ENCODE peak calls at places on chromosomes 5 and 9, in four cellular contexts. S is HepG2, T is SK-N-SH, L is K562. F is an unnamed sample.

GRCh38 chr9:93248373-93248772 is 64.4 kb downstream of the WNK2 start:
- DNase-seq in S (no peak), T (no peak), L (no peak), F (no peak)

GRCh38 chr9:114233806-114234205 is 78.5 kb downstream of the COL27A1 start:
- DNase-seq in S (no peak), T (no peak), L (no peak), F (no peak)

GRCh38 chr9:88075966-88076285 is 62.3 kb downstream of the SPATA31C2 start:
- DNase-seq in S (no peak), T (no peak), L (no peak), F (no peak)

GRCh38 chr5:181223729-181224389 is 778 bp downstream of the TRIM41 start:
- DNase-seq in S (no peak), T (peak; percentile 85), L (no peak), F (no peak)

GRCh38 chr9:93807166-93808013 is 147.8 kb downstream of the BARX1 start:
- DNase-seq in S (no peak), T (peak; percentile 10), L (no peak), F (no peak)

GRCh38 chr9:107422189-107422802 is 67.3 kb downstream of the KLF4 start:
- DNase-seq in S (peak; percentile 73), T (peak; percentile 60), L (peak; percentile 68), F (no peak)

GRCh38 chr5:171580506-171581265 is 161.2 kb downstream of the FGF18 start:
- DNase-seq in S (no peak), T (no peak), L (no peak), F (no peak)

GRCh38 chr9:38622083-38622674 is 1.8 kb upstream of the ANKRD18A start:
- DNase-seq in S (peak; percentile 12), T (peak; percentile 64), L (no peak), F (no peak)

GRCh38 chr5:77560677-77561263 is 68.7 kb upstream of the WDR41 start:
- DNase-seq in S (peak; percentile 35), T (peak; percentile 40), L (peak; percentile 46), F (peak; percentile 48)

GRCh38 chr9:35606138-35606504 is 1.1 kb downstream of the TESK1 start:
- DNase-seq in S (no peak), T (peak; percentile 59), L (no peak), F (no peak)

GRCh38 chr9:134844821-134845220 is 35.8 kb upstream of the FCN2 start:
- DNase-seq in S (no peak), T (no peak), L (no peak), F (no peak)

GRCh38 chr5:150177721-150178120 is 11.1 kb downstream of the CDX1 start:
- DNase-seq in S (no peak), T (no peak), L (no peak), F (no peak)

GRCh38 chr9:98974994-98975712 is 31.4 kb downstream of the COL15A1 start:
- DNase-seq in S (peak; percentile 34), T (peak; percentile 89), L (peak; percentile 89), F (no peak)

GRCh38 chr9:133708123-133708769 is 29.9 kb downstream of the SARDH start:
- DNase-seq in S (no peak), T (no peak), L (no peak), F (no peak)
- TF ChIP-seq FOXM1 in S (no peak), T (no peak), L (no peak), F (no peak)

GRCh38 chr9:123336455-123336854 is 19.5 kb upstream of the CRB2 start:
- DNase-seq in S (no peak), T (no peak), L (no peak), F (no peak)

GRCh38 chr9:123334639-123335038 is 21.4 kb upstream of the CRB2 start:
- DNase-seq in S (no peak), T (no peak), L (no peak), F (no peak)

GRCh38 chr9:123336959-123337358 is 19.0 kb upstream of the CRB2 start:
- DNase-seq in S (no peak), T (no peak), L (no peak), F (no peak)

GRCh38 chr9:123335986-123336329 is 20.0 kb upstream of the CRB2 start:
- DNase-seq in S (no peak), T (no peak), L (no peak), F (no peak)

DNA sequence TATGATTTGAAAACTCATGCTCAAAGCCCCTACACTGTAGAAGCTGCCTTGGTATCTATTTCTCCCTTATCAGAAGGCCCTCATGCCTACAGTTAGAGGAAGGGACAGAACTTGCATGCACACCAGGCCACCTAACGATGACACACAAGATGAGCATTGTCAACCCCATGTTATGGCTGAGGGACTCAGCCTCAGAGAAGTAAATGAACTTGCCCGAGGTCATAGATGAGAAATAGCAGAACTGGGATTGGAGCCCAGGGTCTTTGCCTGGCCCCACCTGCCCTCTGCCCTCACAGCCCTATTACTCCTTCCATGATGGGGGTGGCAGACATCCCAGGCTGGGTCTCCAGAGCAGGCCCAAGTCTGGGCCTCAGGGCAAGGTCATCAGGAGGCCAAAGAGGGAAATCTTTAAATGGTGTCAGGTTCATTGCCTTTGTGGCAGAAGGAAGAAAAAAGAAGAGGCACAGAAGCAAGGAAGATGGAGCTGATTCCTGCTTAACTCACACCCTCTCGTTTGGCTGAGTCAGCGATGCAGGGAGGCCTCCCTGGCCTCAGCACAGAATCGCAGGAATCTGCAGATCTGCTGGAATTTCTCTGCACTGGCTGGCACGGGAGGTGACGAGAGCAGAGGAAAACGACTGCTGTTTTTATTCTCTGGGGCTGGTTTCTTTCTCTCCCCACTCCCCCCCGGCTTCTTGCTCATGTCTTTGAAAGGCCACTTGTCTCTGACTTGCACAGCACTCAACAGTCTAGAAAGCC is 20.6 kb upstream of the CRB2 start:
- DNase-seq in S (no peak), T (no peak), L (no peak), F (no peak)
- H2AFZ ChIP-seq in S (no peak overlapping the region), T (no peak overlapping the region), L (peak overlapping the region; percentile 77), F (no peak overlapping the region)

GRCh38 chr5:38556599-38557308 is at the start of gene LIFR:
- DNase-seq in S (peak; percentile 39), T (peak; percentile 98), L (peak; percentile 92), F (no peak)
- TF ChIP-seq FOXM1 in S (no peak), T (no peak), L (no peak), F (no peak)

GRCh38 chr5:14107536-14107935 is 35.6 kb upstream of the TRIO start:
- DNase-seq in S (no peak), T (no peak), L (peak; percentile 23), F (no peak)
- H2AFZ ChIP-seq in S (no peak overlapping the region), T (no peak overlapping the region), L (no peak overlapping the region), F (peak overlapping the region; percentile 78)

DNA sequence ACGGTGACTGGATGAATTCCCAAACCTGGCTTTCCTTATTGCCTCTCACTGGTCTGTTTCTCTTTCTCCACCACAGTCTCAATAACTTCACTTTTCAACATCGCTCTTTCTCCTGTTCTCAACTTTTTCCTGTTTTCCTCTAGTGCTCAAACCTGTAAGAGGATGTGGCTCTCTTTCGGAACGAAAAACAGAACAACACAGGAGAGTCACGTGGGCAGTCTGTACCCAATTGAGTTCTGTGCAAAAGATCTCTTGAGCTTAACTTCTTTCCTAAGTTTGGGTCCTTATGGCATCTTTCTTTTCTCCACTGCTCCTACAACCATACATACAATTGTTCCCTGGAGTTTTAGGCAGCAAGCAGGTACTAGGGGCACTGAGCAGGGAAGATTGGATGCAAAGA is 8.9 kb downstream of the HAVCR1 start:
- DNase-seq in S (no peak), T (no peak), L (no peak), F (no peak)
- TF ChIP-seq FOXM1 in S (no peak), T (no peak), L (no peak), F (no peak)

GRCh38 chr9:77708416-77708815 is 60.3 kb upstream of the GNA14 start:
- DNase-seq in S (no peak), T (no peak), L (no peak), F (no peak)

GRCh38 chr9:77710965-77711657 is 63.0 kb upstream of the GNA14 start:
- DNase-seq in S (no peak), T (no peak), L (no peak), F (no peak)

GRCh38 chr9:77714077-77714549 is 66.0 kb upstream of the GNA14 start:
- DNase-seq in S (no peak), T (peak; percentile 43), L (no peak), F (no peak)

GRCh38 chr9:77710276-77710675 is 62.2 kb upstream of the GNA14 start:
- DNase-seq in S (no peak), T (no peak), L (no peak), F (no peak)

GRCh38 chr9:77712533-77713130 is 64.5 kb upstream of the GNA14 start:
- DNase-seq in S (peak; percentile 20), T (no peak), L (no peak), F (no peak)
- H2AFZ ChIP-seq in S (no peak overlapping the region), T (no peak overlapping the region), L (no peak overlapping the region), F (no peak overlapping the region)

GRCh38 chr5:169139381-169140125 is 161.4 kb downstream of the SLIT3 start:
- DNase-seq in S (no peak), T (no peak), L (no peak), F (no peak)
- TF ChIP-seq FOXM1 in S (no peak), T (no peak), L (no peak), F (no peak)